ENCODE peak calls at places on chromosomes 16 and 17, in nine cellular contexts. Z is SK-N-SH; S is naive thymus-derived CD4-positive, alpha-beta T cell; G is astrocyte; Y is H7; F is CD8-positive, alpha-beta T cell; X is astrocyte of the cerebellum; O is cardiac fibroblast; V is suprapubic skin. J is an unnamed sample.

GRCh38 chr16:57028086-57028485 is 38.7 kb downstream of the NLRC5 start:
- DNase-seq in Z (no peak), S (no peak), G (no peak), Y (peak), F (no peak), X (no peak), O (no peak), V (no peak), J (no peak)

GRCh38 chr16:4180511-4180910 is 61.4 kb downstream of the SRL start:
- DNase-seq in Z (no peak), S (no peak), G (no peak), Y (no peak), F (no peak), X (no peak), O (no peak), V (no peak), J (no peak)

GRCh38 chr17:82876149-82876548 is 36.3 kb upstream of the ZNF750 start:
- DNase-seq in Z (no peak), S (no peak), G (no peak), Y (no peak), F (no peak), X (no peak), O (no peak), V (no peak), J (no peak)

GRCh38 chr17:50660042-50660886 is 25.6 kb downstream of the ABCC3 start:
- DNase-seq in Z (peak), S (no peak), G (no peak), Y (no peak), F (no peak), X (no peak), O (peak), V (no peak), J (no peak)

GRCh38 chr17:60887607-60888028 is 210.0 kb downstream of the BCAS3 start:
- DNase-seq in Z (no peak), S (no peak), G (no peak), Y (no peak), F (no peak), X (no peak), O (no peak), V (no peak), J (no peak)

GRCh38 chr16:25691519-25692091 is at the start of gene HS3ST4:
- DNase-seq in Z (peak), S (no peak), G (no peak), Y (peak), F (no peak), X (no peak), O (no peak), V (no peak), J (no peak)

GRCh38 chr16:50683689-50684374 is 2.7 kb upstream of the SNX20 start:
- DNase-seq in Z (no peak), S (peak), G (no peak), Y (no peak), F (peak), X (no peak), O (no peak), V (no peak), J (no peak)

GRCh38 chr17:55926276-55926995 is 175.6 kb downstream of the PCTP start:
- DNase-seq in Z (no peak), S (no peak), G (no peak), Y (no peak), F (no peak), X (no peak), O (no peak), V (no peak), J (peak)

GRCh38 chr16:82231021-82231787 is 61.2 kb upstream of the MPHOSPH6 start:
- DNase-seq in Z (no peak), S (no peak), G (no peak), Y (no peak), F (no peak), X (no peak), O (no peak), V (no peak), J (no peak)

GRCh38 chr17:66976781-66977201 is 12.3 kb downstream of the CACNG4 start:
- DNase-seq in Z (peak), S (no peak), G (no peak), Y (no peak), F (no peak), X (no peak), O (no peak), V (no peak), J (no peak)
- H3K4me3 ChIP-seq in Z (no peak), S (no peak), G (no peak), Y (no peak), F (no peak), X (no peak), O (no peak), V (no peak), J (no peak)

DNA sequence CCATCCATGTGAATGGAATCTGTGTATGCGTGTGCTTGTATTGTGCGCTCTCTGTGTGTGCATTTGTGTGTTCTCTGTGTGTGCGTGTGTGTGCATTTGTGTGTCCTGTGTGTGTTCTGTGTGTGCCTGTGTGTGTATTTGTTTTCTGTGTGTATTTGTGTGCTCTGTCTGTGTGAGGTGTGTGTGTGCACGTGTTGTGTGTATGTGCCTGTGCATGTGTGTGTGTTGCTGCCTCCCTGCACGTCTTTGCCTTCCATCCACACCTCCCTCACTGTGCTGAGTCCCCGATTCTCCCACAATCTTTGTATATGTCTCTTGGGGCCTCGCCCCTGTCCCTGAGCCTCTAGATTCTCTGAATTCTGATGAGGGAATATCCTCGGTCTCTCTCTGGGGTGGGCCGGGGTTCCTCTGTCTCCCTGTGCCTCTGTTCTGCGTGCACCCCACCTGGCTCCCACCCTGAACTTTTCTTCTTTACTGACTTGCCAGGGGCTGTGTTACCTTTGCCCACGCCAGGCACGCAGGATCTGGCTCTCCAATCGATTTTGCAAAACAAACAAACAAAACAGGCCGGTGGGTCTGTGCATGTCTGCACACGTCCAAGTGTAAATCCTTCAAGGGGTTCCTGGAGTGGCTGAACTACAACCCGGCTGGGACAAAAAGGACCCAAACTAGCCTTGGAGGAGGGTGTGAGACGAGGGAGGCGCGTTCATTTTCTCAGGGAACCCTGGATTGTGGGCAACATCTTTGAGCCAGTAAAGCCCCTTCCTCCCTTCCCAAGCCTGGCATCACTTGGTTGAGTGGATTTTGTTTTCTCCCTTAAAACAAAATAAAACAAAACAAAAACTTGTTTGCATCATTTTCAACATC is 8.1 kb upstream of the FOXF1 start:
- DNase-seq in Z (no peak), S (no peak), G (no peak), Y (no peak), F (no peak), X (no peak), O (no peak), V (no peak), J (no peak)
- H3K4me3 ChIP-seq in Z (no peak), S (no peak), G (no peak), Y (no peak), F (no peak), X (no peak), O (no peak), V (no peak), J (no peak)

GRCh38 chr16:1050921-1051320 is 21.6 kb upstream of the SSTR5 start:
- DNase-seq in Z (no peak), S (no peak), G (no peak), Y (no peak), F (no peak), X (no peak), O (no peak), V (no peak), J (no peak)
- H3K4me3 ChIP-seq in Z (no peak), S (no peak), G (no peak), Y (no peak), F (no peak), X (no peak), O (no peak), V (no peak), J (no peak)

DNA sequence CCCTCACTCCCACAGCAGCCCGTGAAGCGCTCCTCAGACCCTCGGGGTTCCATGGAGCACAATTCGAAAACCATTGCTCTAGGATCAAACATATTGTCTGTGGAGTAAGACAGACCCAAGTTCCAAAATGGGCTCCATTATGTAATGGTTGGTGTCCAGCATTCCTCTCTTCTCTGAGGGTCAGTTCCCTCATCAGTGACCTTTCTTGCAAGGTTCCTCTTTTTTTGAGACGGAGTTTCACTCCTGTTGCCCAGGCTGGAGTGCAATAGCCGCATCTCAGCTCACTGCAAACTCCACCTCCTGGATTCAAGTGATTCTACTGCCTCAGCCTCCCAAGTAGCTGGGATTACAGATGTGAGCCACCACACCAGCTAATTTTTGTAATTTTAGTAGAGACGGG is 28.5 kb downstream of the PLXDC1 start:
- DNase-seq in Z (no peak), S (no peak), G (no peak), Y (no peak), F (no peak), X (no peak), O (no peak), V (no peak), J (no peak)
- H3K4me3 ChIP-seq in Z (no peak), S (no peak), G (no peak), Y (no peak), F (no peak), X (no peak), O (no peak), V (no peak), J (no peak)

GRCh38 chr17:27571563-27572129 is 59.3 kb upstream of the LGALS9 start:
- DNase-seq in Z (no peak), S (no peak), G (no peak), Y (no peak), F (no peak), X (no peak), O (no peak), V (no peak), J (no peak)
- H3K4me3 ChIP-seq in Z (no peak), S (no peak), G (no peak), Y (no peak), F (no peak), X (no peak), O (no peak), V (no peak), J (no peak)

DNA sequence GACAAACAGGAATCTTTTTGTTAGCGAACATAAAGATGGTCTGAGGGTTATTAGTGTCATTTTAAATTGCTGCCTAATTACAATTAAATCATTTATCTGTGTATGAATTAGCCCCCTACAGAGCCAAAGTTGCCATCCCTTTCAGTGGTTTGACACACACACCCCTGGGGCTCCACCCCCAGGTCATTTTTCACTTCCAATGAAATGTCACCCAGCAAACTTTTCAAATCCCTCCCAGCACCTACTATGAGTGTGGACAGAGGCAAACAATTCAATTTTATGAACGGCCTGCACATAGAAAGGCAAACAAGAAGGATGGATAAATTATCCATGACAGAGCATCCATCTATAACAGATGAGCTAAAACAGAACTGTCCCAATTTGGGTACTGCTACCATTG is 2.4 kb downstream of the MYH10 start:
- DNase-seq in Z (no peak), S (no peak), G (no peak), Y (peak), F (no peak), X (no peak), O (no peak), V (no peak), J (no peak)
- H3K4me3 ChIP-seq in Z (peak), S (no peak), G (peak), Y (no peak), F (no peak), X (peak), O (no peak), V (no peak), J (no peak)